ENCODE peak calls at places on chromosomes 6 and 20, in seven cellular contexts. X is GM12878; G is NCI-H1694 treated with DMSO at 0.1 percent for 48 hours; I is smooth muscle cell of the brain vasculature; A is EL; Y is stimulated activated CD4-positive, alpha-beta T cell treated with anti-CD3 and anti-CD28 coated beads, Interleukin-4, amount 100 ng/mL, for 24 hours; W is pancreas. K is an unnamed sample.

GRCh38 chr6:121984956-121985355 is 414.5 kb upstream of the HSF2 start:
- DNase-seq in X (no peak), G (no peak), I (no peak), A (no peak), Y (no peak), W (no peak), K (no peak)

GRCh38 chr6:152356016-152356415 is 281.1 kb downstream of the SYNE1 start:
- DNase-seq in X (no peak), G (no peak), I (no peak), A (peak; percentile 12), Y (no peak), W (no peak), K (no peak)

GRCh38 chr6:23349521-23350147 is 776.4 kb upstream of the NRSN1 start:
- DNase-seq in X (no peak), G (no peak), I (peak; percentile 40), A (peak; percentile 91), Y (no peak), W (no peak), K (no peak)

GRCh38 chr6:117128052-117128451 is 137.3 kb upstream of the VGLL2 start:
- DNase-seq in X (no peak), G (no peak), I (no peak), A (no peak), Y (no peak), W (no peak), K (no peak)

GRCh38 chr6:126764696-126765095 is 353.8 kb upstream of the RSPO3 start:
- DNase-seq in X (no peak), G (peak; percentile 39), I (no peak), A (no peak), Y (no peak), W (no peak), K (no peak)

GRCh38 chr6:170080828-170081368 is 210.0 kb downstream of the DLL1 start:
- DNase-seq in X (no peak), G (peak; percentile 60), I (no peak), A (no peak), Y (peak; percentile 2), W (no peak), K (peak; percentile 74)

GRCh38 chr20:54061106-54061881 is 9.1 kb downstream of the BCAS1 start:
- DNase-seq in X (no peak), G (no peak), I (no peak), A (no peak), Y (no peak), W (no peak), K (no peak)

GRCh38 chr20:62472343-62473199 is 3.2 kb downstream of the GATA5 start:
- DNase-seq in X (no peak), G (no peak), I (no peak), A (no peak), Y (no peak), W (no peak), K (no peak)

GRCh38 chr6:148760568-148761531 is 14.0 kb downstream of the UST start:
- DNase-seq in X (peak; percentile 64), G (no peak), I (peak; percentile 76), A (peak; percentile 86), Y (peak; percentile 54), W (no peak), K (peak; percentile 40)

GRCh38 chr6:110656492-110656891 is 158.8 kb downstream of the CDK19 start:
- DNase-seq in X (no peak), G (no peak), I (no peak), A (no peak), Y (no peak), W (no peak), K (no peak)

GRCh38 chr20:51422912-51423667 is 119.4 kb downstream of the NFATC2 start:
- DNase-seq in X (no peak), G (no peak), I (no peak), A (no peak), Y (peak; percentile 37), W (no peak), K (no peak)

GRCh38 chr6:151091571-151091970 is 148.2 kb upstream of the AKAP12 start:
- DNase-seq in X (no peak), G (no peak), I (no peak), A (no peak), Y (no peak), W (no peak), K (no peak)

GRCh38 chr6:110352603-110353303 is 5.4 kb downstream of the METTL24 start:
- DNase-seq in X (no peak), G (no peak), I (no peak), A (no peak), Y (no peak), W (no peak), K (no peak)

GRCh38 chr20:17875106-17875980 is 93.3 kb downstream of the SNX5 start:
- DNase-seq in X (no peak), G (no peak), I (no peak), A (peak; percentile 19), Y (no peak), W (peak; percentile 97), K (no peak)

GRCh38 chr6:111087871-111088667 is 766 bp downstream of the SLC16A10 start:
- DNase-seq in X (no peak), G (no peak), I (no peak), A (peak; percentile 11), Y (peak; percentile 63), W (peak; percentile 50), K (peak; percentile 32)